ENCODE peak calls at places on chromosomes 11 and 22, in five cellular contexts. X, I, E, O and V are unnamed samples.

GRCh38 chr11:43944761-43945311 is 2.4 kb downstream of the C11orf96 start:
- DNase-seq in X (peak; percentile 69), I (peak; percentile 61), E (peak; percentile 84), O (peak; percentile 35), V (peak; percentile 38)

GRCh38 chr22:45308624-45309421 is 911 bp upstream of the FAM118A start:
- DNase-seq in X (no peak), I (no peak), E (peak; percentile 28), O (no peak), V (no peak)

GRCh38 chr22:49807780-49808708 is 19.6 kb downstream of the BRD1 start:
- DNase-seq in X (no peak), I (no peak), E (peak; percentile 33), O (peak; percentile 66), V (no peak)

GRCh38 chr11:6481012-6481923 is at the start of the genes ARFIP2 and TIMM10B:
- DNase-seq in X (peak; percentile 97), I (peak; percentile 97), E (peak; percentile 98), O (peak; percentile 94), V (peak; percentile 93)

GRCh38 chr11:46838501-46838900 is 7.6 kb downstream of the CKAP5 start:
- DNase-seq in X (no peak), I (no peak), E (no peak), O (no peak), V (no peak)

GRCh38 chr11:14539867-14540475 is 19.8 kb upstream of the PSMA1 start:
- DNase-seq in X (no peak), I (no peak), E (no peak), O (no peak), V (no peak)

GRCh38 chr11:134475951-134476350 is 63.9 kb upstream of the B3GAT1 start:
- DNase-seq in X (no peak), I (no peak), E (no peak), O (no peak), V (no peak)

GRCh38 chr11:27902981-27903624 is 202.8 kb upstream of the BDNF start:
- DNase-seq in X (peak; percentile 55), I (no peak), E (no peak), O (no peak), V (no peak)

GRCh38 chr11:64583296-64584262 is 7.4 kb upstream of the SLC22A12 start:
- DNase-seq in X (no peak), I (no peak), E (no peak), O (no peak), V (no peak)

GRCh38 chr22:36606114-36606513 is 77.1 kb upstream of the EIF3D start:
- DNase-seq in X (no peak), I (no peak), E (no peak), O (no peak), V (no peak)

GRCh38 chr22:43901976-43902643 is 10.3 kb upstream of the PNPLA5 start:
- DNase-seq in X (peak; percentile 39), I (no peak), E (no peak), O (no peak), V (no peak)

GRCh38 chr22:17115311-17115710 is 5.8 kb downstream of the TMEM121B start:
- DNase-seq in X (no peak), I (no peak), E (no peak), O (no peak), V (no peak)

GRCh38 chr11:60987577-60988277 is 16.2 kb downstream of the CD6 start:
- DNase-seq in X (no peak), I (no peak), E (peak; percentile 70), O (no peak), V (no peak)

GRCh38 chr22:50319503-50319951 is 7.3 kb downstream of the DENND6B start:
- DNase-seq in X (no peak), I (no peak), E (no peak), O (no peak), V (no peak)

GRCh38 chr22:46338636-46339035 is 3.1 kb downstream of the TRMU start:
- DNase-seq in X (no peak), I (no peak), E (no peak), O (no peak), V (no peak)

GRCh38 chr22:38172489-38173155 is 9.0 kb downstream of the PLA2G6 start:
- DNase-seq in X (no peak), I (no peak), E (peak; percentile 55), O (peak; percentile 79), V (no peak)